ENCODE peak calls at places on chromosomes 1 and 21, in nine cellular contexts. I, N, C, P, Z, L, R, Q and W are unnamed samples.

GRCh38 chr1:175192111-175192629 is 406 bp downstream of the KIAA0040 start:
- DNase-seq in I (no peak), N (peak; percentile 60), C (no peak), P (peak; percentile 34), Z (no peak), L (no peak), R (no peak), Q (no peak), W (no peak)

GRCh38 chr1:1059494-1060280 is 14.4 kb downstream of the RNF223 start:
- DNase-seq in I (peak; percentile 78), N (peak; percentile 98), C (peak; percentile 68), P (peak; percentile 93), Z (peak; percentile 23), L (no peak), R (peak; percentile 91), Q (peak; percentile 37), W (peak; percentile 72)

GRCh38 chr1:91883470-91883869 is 2.5 kb downstream of the TGFBR3 start:
- DNase-seq in I (no peak), N (no peak), C (peak; percentile 66), P (peak; percentile 15), Z (no peak), L (no peak), R (no peak), Q (no peak), W (no peak)

GRCh38 chr1:41144285-41144684 is 97.8 kb downstream of the SCMH1 start:
- DNase-seq in I (no peak), N (no peak), C (no peak), P (no peak), Z (no peak), L (no peak), R (no peak), Q (no peak), W (no peak)

GRCh38 chr1:69510026-69510425 is 57.7 kb upstream of the LRRC7 start:
- DNase-seq in I (no peak), N (no peak), C (no peak), P (no peak), Z (no peak), L (no peak), R (no peak), Q (no peak), W (no peak)

GRCh38 chr1:117060441-117061317 is 553 bp downstream of the TTF2 start:
- DNase-seq in I (no peak), N (no peak), C (peak; percentile 10), P (no peak), Z (no peak), L (no peak), R (no peak), Q (peak; percentile 44), W (peak; percentile 40)

GRCh38 chr1:91569411-91570104 is 68.9 kb downstream of the CDC7 start:
- DNase-seq in I (no peak), N (no peak), C (peak; percentile 93), P (no peak), Z (peak; percentile 97), L (peak; percentile 93), R (no peak), Q (peak; percentile 82), W (no peak)

GRCh38 chr1:184823080-184823479 is 68.4 kb upstream of the EDEM3 start:
- DNase-seq in I (no peak), N (no peak), C (no peak), P (no peak), Z (no peak), L (no peak), R (no peak), Q (no peak), W (no peak)

GRCh38 chr1:212752934-212753497 is 38.6 kb downstream of the NSL1 start:
- DNase-seq in I (no peak), N (no peak), C (no peak), P (no peak), Z (no peak), L (no peak), R (no peak), Q (no peak), W (no peak)

GRCh38 chr1:8712413-8713229 is 104.8 kb downstream of the RERE start:
- DNase-seq in I (no peak), N (no peak), C (peak; percentile 92), P (no peak), Z (peak; percentile 74), L (peak; percentile 90), R (no peak), Q (peak; percentile 59), W (no peak)

GRCh38 chr21:34644815-34645214 is 24.0 kb upstream of the CLIC6 start:
- DNase-seq in I (no peak), N (no peak), C (no peak), P (no peak), Z (no peak), L (no peak), R (no peak), Q (no peak), W (no peak)

GRCh38 chr1:78236711-78237110 is 190.9 kb downstream of the GIPC2 start:
- DNase-seq in I (no peak), N (no peak), C (peak; percentile 44), P (no peak), Z (no peak), L (no peak), R (no peak), Q (no peak), W (no peak)

GRCh38 chr21:30634906-30635305 is at the start of gene KRTAP20-2:
- DNase-seq in I (no peak), N (no peak), C (no peak), P (no peak), Z (no peak), L (no peak), R (no peak), Q (no peak), W (no peak)

GRCh38 chr1:160996195-160996594 is 24.8 kb downstream of the F11R start:
- DNase-seq in I (no peak), N (no peak), C (peak; percentile 85), P (no peak), Z (peak; percentile 62), L (no peak), R (no peak), Q (peak; percentile 95), W (no peak)

GRCh38 chr1:61892977-61893376 is 150.7 kb downstream of the PATJ start:
- DNase-seq in I (no peak), N (no peak), C (no peak), P (no peak), Z (no peak), L (no peak), R (no peak), Q (no peak), W (no peak)

GRCh38 chr21:36175771-36176565 is 19.3 kb downstream of the DOP1B start:
- DNase-seq in I (no peak), N (no peak), C (no peak), P (no peak), Z (no peak), L (no peak), R (no peak), Q (no peak), W (no peak)

GRCh38 chr21:32021319-32022027 is 148.7 kb downstream of the HUNK start:
- DNase-seq in I (no peak), N (no peak), C (no peak), P (no peak), Z (no peak), L (no peak), R (no peak), Q (no peak), W (no peak)

GRCh38 chr1:46802081-46802480 is 3.2 kb downstream of the CYP4B1 start:
- DNase-seq in I (no peak), N (no peak), C (no peak), P (no peak), Z (no peak), L (no peak), R (no peak), Q (no peak), W (no peak)

GRCh38 chr1:171801395-171801990 is 20.0 kb downstream of the METTL13 start:
- DNase-seq in I (peak; percentile 20), N (no peak), C (peak; percentile 36), P (no peak), Z (no peak), L (no peak), R (no peak), Q (peak; percentile 53), W (peak; percentile 33)

GRCh38 chr1:39141925-39142324 is 62.6 kb upstream of the MACF1 start:
- DNase-seq in I (no peak), N (no peak), C (peak; percentile 89), P (no peak), Z (no peak), L (peak; percentile 72), R (no peak), Q (peak; percentile 11), W (peak; percentile 21)

GRCh38 chr1:109873278-109874175 is 37.1 kb upstream of the CSF1 start:
- DNase-seq in I (no peak), N (no peak), C (no peak), P (no peak), Z (no peak), L (no peak), R (no peak), Q (peak; percentile 20), W (no peak)

GRCh38 chr1:51956528-51957509 is 33.7 kb downstream of the RAB3B start:
- DNase-seq in I (no peak), N (no peak), C (peak; percentile 50), P (no peak), Z (peak; percentile 44), L (no peak), R (no peak), Q (peak; percentile 41), W (no peak)

GRCh38 chr1:164958995-164959788 is 397.3 kb downstream of the LMX1A start:
- DNase-seq in I (no peak), N (no peak), C (no peak), P (no peak), Z (no peak), L (no peak), R (no peak), Q (no peak), W (no peak)

GRCh38 chr21:45982256-45982757 is 737 bp downstream of the COL6A1 start:
- DNase-seq in I (no peak), N (peak; percentile 62), C (no peak), P (peak; percentile 5), Z (no peak), L (no peak), R (no peak), Q (no peak), W (peak; percentile 34)

GRCh38 chr1:63662846-63663245 is 69.6 kb downstream of the PGM1 start:
- DNase-seq in I (no peak), N (no peak), C (peak; percentile 61), P (no peak), Z (peak; percentile 41), L (no peak), R (no peak), Q (peak; percentile 84), W (no peak)

GRCh38 chr1:30923597-30923996 is 15.0 kb upstream of the SDC3 start:
- DNase-seq in I (no peak), N (no peak), C (no peak), P (no peak), Z (no peak), L (no peak), R (no peak), Q (peak; percentile 43), W (no peak)

GRCh38 chr1:170198090-170198489 is 52.3 kb downstream of the NTMT2 start:
- DNase-seq in I (no peak), N (no peak), C (no peak), P (no peak), Z (no peak), L (no peak), R (no peak), Q (no peak), W (no peak)

GRCh38 chr1:17539526-17540254 is at the start of gene ARHGEF10L:
- DNase-seq in I (peak; percentile 25), N (no peak), C (no peak), P (no peak), Z (no peak), L (no peak), R (no peak), Q (no peak), W (no peak)

GRCh38 chr1:202374077-202374476 is 25.6 kb downstream of the PPP1R12B start:
- DNase-seq in I (no peak), N (no peak), C (no peak), P (no peak), Z (no peak), L (no peak), R (no peak), Q (no peak), W (no peak)

GRCh38 chr1:246788895-246789338 is 64.7 kb downstream of the SCCPDH start:
- DNase-seq in I (no peak), N (no peak), C (no peak), P (no peak), Z (no peak), L (no peak), R (no peak), Q (no peak), W (no peak)

GRCh38 chr21:44706706-44707615 is 4.4 kb downstream of the TSPEAR start:
- DNase-seq in I (no peak), N (peak; percentile 69), C (no peak), P (no peak), Z (no peak), L (no peak), R (no peak), Q (no peak), W (no peak)